ENCODE peak calls at places on chromosomes 2 and 18, in nine cellular contexts. V is kidney epithelial cell, X is foreskin fibroblast, R is brain microvascular endothelial cell, Q is left lung, Z is psoas muscle, P is AG10803, W is pancreas, O is neural crest cell. Y is an unnamed sample.

GRCh38 chr2:127733816-127734537 is 32.7 kb downstream of the SFT2D3 start:
- DNase-seq in R (no peak), X (peak), W (no peak), O (no peak), V (no peak), P (peak), Q (no peak), Z (no peak), Y (peak)

GRCh38 chr2:212905640-212906201 is 245.7 kb downstream of the IKZF2 start:
- DNase-seq in R (peak), Z (no peak), V (no peak), Q (no peak), W (no peak), O (no peak), X (peak), P (peak), Y (peak)

GRCh38 chr2:5360081-5360480 is 332.1 kb upstream of the SOX11 start:
- DNase-seq in P (no peak), Z (no peak), Q (no peak), W (no peak), X (no peak), O (no peak), V (no peak), R (no peak), Y (no peak)

GRCh38 chr2:56014075-56014730 is 90.6 kb upstream of the EFEMP1 start:
- DNase-seq in V (no peak), O (no peak), X (no peak), W (no peak), Q (no peak), R (no peak), P (no peak), Z (no peak), Y (no peak)

GRCh38 chr18:54975598-54975997 is 16.3 kb upstream of the CCDC68 start:
- DNase-seq in Z (no peak), W (no peak), O (no peak), P (no peak), X (peak), Q (no peak), R (no peak), V (no peak), Y (no peak)

GRCh38 chr2:50401772-50402653 is 629.9 kb downstream of the NRXN1 start:
- DNase-seq in Q (peak), Z (no peak), X (peak), V (peak), O (peak), P (peak), W (no peak), R (peak), Y (peak)

GRCh38 chr18:3452750-3453539 is 3.0 kb downstream of the TGIF1 start:
- DNase-seq in Z (no peak), R (no peak), V (no peak), X (peak), W (no peak), P (peak), O (no peak), Q (no peak), Y (peak)

GRCh38 chr2:171960570-171960969 is 38.3 kb downstream of the HAT1 start:
- DNase-seq in R (no peak), Q (no peak), O (no peak), V (no peak), W (no peak), X (no peak), Z (no peak), P (no peak), Y (no peak)

GRCh38 chr2:107137711-107138110 is 251.7 kb upstream of the ST6GAL2 start:
- DNase-seq in R (no peak), V (no peak), W (no peak), Z (no peak), Q (no peak), X (no peak), P (no peak), O (no peak), Y (no peak)

GRCh38 chr2:23629417-23630110 is 244.6 kb downstream of the KLHL29 start:
- DNase-seq in P (no peak), W (peak), Z (peak), R (no peak), V (no peak), X (no peak), Q (no peak), O (no peak), Y (no peak)

GRCh38 chr18:69757733-69758132 is 189.9 kb downstream of the CD226 start:
- DNase-seq in R (no peak), O (no peak), Z (no peak), X (peak), P (no peak), W (no peak), V (no peak), Q (no peak), Y (no peak)

GRCh38 chr2:44935854-44936185 is 5.7 kb upstream of the SIX3 start:
- DNase-seq in R (no peak), W (no peak), Z (peak), O (no peak), Q (no peak), V (no peak), X (no peak), P (no peak), Y (no peak)

GRCh38 chr2:158297606-158298005 is 158.9 kb downstream of the CCDC148 start:
- DNase-seq in W (no peak), R (peak), Z (no peak), P (peak), Q (no peak), X (peak), V (peak), O (no peak), Y (peak)

GRCh38 chr18:23095463-23095862 is 39.8 kb upstream of the CABLES1 start:
- DNase-seq in W (no peak), O (no peak), R (no peak), Z (no peak), V (no peak), Q (no peak), P (no peak), X (no peak), Y (no peak)

GRCh38 chr2:168571061-168571460 is 115.0 kb downstream of the CERS6 start:
- DNase-seq in V (no peak), Z (no peak), O (no peak), W (no peak), R (no peak), P (no peak), X (no peak), Q (no peak), Y (no peak)

GRCh38 chr2:230472619-230473018 is 56.6 kb downstream of the SP100 start:
- DNase-seq in X (peak), Q (no peak), P (peak), Z (no peak), W (no peak), V (peak), R (peak), O (no peak), Y (peak)

GRCh38 chr2:28633739-28634138 is 117.9 kb upstream of the PPP1CB start:
- DNase-seq in Z (no peak), Q (no peak), O (no peak), X (peak), P (peak), R (peak), V (peak), W (no peak), Y (peak)

GRCh38 chr18:75811156-75811555 is 383.7 kb upstream of the SMIM21 start:
- DNase-seq in Q (no peak), Z (no peak), X (no peak), R (no peak), W (no peak), O (no peak), V (no peak), P (peak), Y (no peak)

GRCh38 chr2:43040084-43040854 is 186.1 kb downstream of the ZFP36L2 start:
- DNase-seq in V (no peak), R (no peak), Z (peak), O (no peak), X (no peak), P (no peak), Q (peak), W (no peak), Y (no peak)

GRCh38 chr18:21053127-21053526 is 58.5 kb downstream of the ROCK1 start:
- DNase-seq in O (no peak), Z (no peak), W (no peak), Q (no peak), X (peak), P (peak), V (peak), R (peak), Y (peak)

GRCh38 chr2:239577913-239578312 is 177.1 kb upstream of the HDAC4 start:
- DNase-seq in Z (peak), X (no peak), P (no peak), W (peak), V (no peak), R (no peak), Q (no peak), O (no peak), Y (no peak)

GRCh38 chr2:188415754-188416083 is 124.0 kb downstream of the GULP1 start:
- DNase-seq in O (no peak), X (no peak), Z (no peak), P (no peak), W (no peak), Q (no peak), R (no peak), V (no peak), Y (no peak)

GRCh38 chr18:75124551-75124950 is 84.4 kb downstream of the PTGR3 start:
- DNase-seq in P (no peak), R (no peak), X (no peak), Q (no peak), V (no peak), Z (no peak), O (no peak), W (no peak), Y (no peak)

GRCh38 chr2:953975-954686 is 3.5 kb downstream of the SNTG2 start:
- DNase-seq in Z (no peak), X (peak), P (peak), R (no peak), Q (no peak), O (no peak), V (no peak), W (no peak), Y (peak)
- TF ChIP-seq CTCF in Z (no peak), X (peak), P (peak), R (peak), Q (no peak), O (peak), V (peak), W (peak), Y (peak)

GRCh38 chr2:21175895-21176646 is 52.3 kb downstream of the TDRD15 start:
- DNase-seq in R (no peak), X (no peak), Z (no peak), Q (no peak), O (no peak), W (no peak), V (no peak), P (no peak), Y (no peak)
- TF ChIP-seq CTCF in R (no peak), X (no peak), Z (peak), Q (no peak), O (peak), W (peak), V (no peak), P (no peak), Y (peak)

DNA sequence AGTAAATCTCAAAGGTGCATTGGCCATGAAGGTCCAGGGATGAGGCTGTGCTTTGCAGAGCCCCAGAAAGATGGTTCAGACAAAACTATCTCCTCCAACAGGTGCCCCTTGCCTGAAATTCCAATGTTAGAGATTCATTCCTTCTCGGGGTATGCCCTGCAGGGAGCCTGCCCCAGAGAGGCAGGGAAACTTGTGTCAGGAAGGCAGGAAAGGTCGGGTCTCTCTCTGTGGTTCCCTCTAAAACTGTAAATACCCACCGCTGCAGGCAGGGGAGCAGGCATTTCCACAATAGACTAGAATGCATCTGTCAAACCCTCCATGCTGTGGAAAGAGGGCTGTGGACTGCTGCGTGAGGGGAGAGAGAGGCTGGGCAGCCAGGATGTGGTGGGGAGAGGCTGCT is 207.8 kb upstream of the SMAD2 start:
- DNase-seq in Z (no peak), W (no peak), V (no peak), Q (peak), R (no peak), O (no peak), X (no peak), P (no peak), Y (no peak)
- TF ChIP-seq CTCF in Z (no peak), W (no peak), V (peak), Q (no peak), R (no peak), O (peak), X (no peak), P (no peak), Y (no peak)

GRCh38 chr2:196758474-196759377 is 40.8 kb downstream of the GTF3C3 start:
- DNase-seq in R (no peak), X (peak), Z (no peak), P (peak), Q (no peak), O (no peak), V (no peak), W (no peak), Y (peak)
- TF ChIP-seq CTCF in R (peak), X (peak), Z (peak), P (peak), Q (no peak), O (peak), V (no peak), W (no peak), Y (peak)

DNA sequence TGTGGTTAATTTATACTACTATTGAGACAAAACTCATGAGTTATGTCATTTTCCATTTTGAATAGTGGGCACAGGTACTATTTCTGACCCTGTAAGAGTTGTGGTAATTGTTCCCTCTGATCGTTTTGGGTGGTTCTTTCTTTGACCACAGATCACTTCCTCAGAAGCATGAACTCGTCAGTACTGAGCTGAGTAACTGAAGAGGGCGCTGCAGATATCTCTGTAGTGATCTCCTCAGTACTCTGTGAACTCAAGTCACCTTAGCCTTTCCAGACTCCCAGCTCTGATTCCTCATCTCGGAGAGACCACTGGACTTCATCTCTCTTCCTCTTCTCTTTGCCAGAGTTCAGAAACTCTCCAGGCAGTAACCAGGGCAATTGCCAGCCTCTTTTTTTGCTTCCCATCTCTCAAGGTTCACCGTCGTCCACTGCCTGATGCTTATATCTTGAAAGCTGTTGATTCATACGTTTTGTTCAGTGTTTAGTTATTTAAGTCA is 9.4 kb upstream of the IL1RL1 start:
- DNase-seq in P (no peak), X (no peak), W (no peak), R (no peak), Q (no peak), Z (no peak), V (no peak), O (peak), Y (no peak)
- TF ChIP-seq CTCF in P (no peak), X (no peak), W (no peak), R (peak), Q (no peak), Z (no peak), V (peak), O (peak), Y (peak)

GRCh38 chr2:144780983-144781382 is 261.1 kb upstream of the ZEB2 start:
- DNase-seq in R (no peak), O (no peak), P (peak), V (no peak), X (peak), Z (no peak), W (no peak), Q (no peak), Y (no peak)
- TF ChIP-seq CTCF in R (no peak), O (no peak), P (peak), V (no peak), X (peak), Z (no peak), W (no peak), Q (no peak), Y (peak)

GRCh38 chr2:151891566-151892194 is 63.5 kb upstream of the ARL5A start:
- DNase-seq in X (no peak), R (no peak), O (no peak), W (no peak), Z (peak), P (no peak), V (no peak), Q (no peak), Y (no peak)
- TF ChIP-seq CTCF in X (no peak), R (no peak), O (no peak), W (no peak), Z (peak), P (no peak), V (no peak), Q (no peak), Y (no peak)

GRCh38 chr2:9379372-9379725 is 44.0 kb downstream of the ITGB1BP1 start:
- DNase-seq in X (no peak), Z (no peak), V (no peak), O (no peak), Q (no peak), W (no peak), P (no peak), R (no peak), Y (no peak)
- TF ChIP-seq CTCF in X (no peak), Z (no peak), V (no peak), O (no peak), Q (no peak), W (no peak), P (no peak), R (no peak), Y (no peak)

DNA sequence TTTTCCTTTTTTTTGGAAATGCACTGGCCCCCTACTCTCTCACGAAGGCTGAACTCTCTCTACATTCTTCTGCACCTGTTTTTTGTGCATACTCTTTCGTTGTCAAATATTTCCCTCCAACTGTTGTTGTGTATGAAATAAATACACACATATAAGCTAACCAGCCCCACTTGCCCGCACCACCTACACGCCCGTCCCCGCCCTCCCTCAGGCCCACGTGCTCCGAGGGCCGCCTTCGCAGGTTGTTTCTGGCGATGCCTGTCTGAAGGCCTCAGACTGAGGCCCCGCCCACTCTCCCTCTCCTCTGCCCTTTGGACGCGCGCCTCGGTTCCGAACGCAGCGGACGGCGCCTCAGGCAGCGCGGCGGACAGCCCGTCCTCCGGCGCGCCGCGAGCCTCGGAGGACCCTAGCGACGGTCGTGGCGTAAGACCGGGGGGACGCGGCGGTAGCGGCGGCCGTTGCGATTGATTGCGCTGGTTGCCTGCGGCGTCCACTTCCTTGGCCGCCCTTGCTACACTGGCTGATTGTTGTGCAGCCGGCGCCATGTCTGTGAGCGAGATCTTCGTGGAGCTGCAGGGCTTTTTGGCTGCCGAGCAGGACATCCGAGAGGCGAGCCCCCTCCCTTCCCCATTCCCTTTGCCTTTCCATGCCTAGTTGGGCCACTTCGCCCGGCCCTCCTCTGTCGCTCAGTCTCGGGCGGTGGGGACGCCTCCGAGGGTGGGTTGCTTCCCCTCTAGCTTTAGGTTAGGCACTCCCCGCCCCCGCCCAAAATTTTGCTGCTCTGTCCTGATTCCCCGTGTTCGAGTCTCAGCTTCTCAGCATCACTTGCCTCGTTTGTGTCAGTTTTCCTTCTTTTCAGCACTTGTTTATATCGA is at the start of gene TSN:
- DNase-seq in P (peak), R (peak), O (peak), Q (peak), W (peak), X (peak), V (peak), Z (peak), Y (peak)
- TF ChIP-seq CTCF in P (no peak), R (no peak), O (no peak), Q (no peak), W (no peak), X (no peak), V (no peak), Z (no peak), Y (no peak)

GRCh38 chr2:174343638-174344455 is 9.1 kb downstream of the SP9 start:
- DNase-seq in O (peak), W (no peak), Z (no peak), Q (no peak), P (no peak), R (no peak), V (no peak), X (no peak), Y (no peak)

GRCh38 chr2:174343343-174343637 is 8.5 kb downstream of the SP9 start:
- DNase-seq in Q (no peak), P (no peak), R (no peak), W (no peak), O (peak), V (no peak), Z (no peak), X (no peak), Y (no peak)

GRCh38 chr2:174341995-174342571 is 7.3 kb downstream of the SP9 start:
- DNase-seq in W (peak), O (peak), R (no peak), P (no peak), Z (no peak), V (no peak), X (no peak), Q (no peak), Y (no peak)

GRCh38 chr2:174342600-174343342 is 8.0 kb downstream of the SP9 start:
- DNase-seq in P (no peak), R (no peak), W (no peak), Q (no peak), Z (no peak), X (no peak), V (no peak), O (no peak), Y (no peak)

GRCh38 chr2:174344716-174345472 is 10.1 kb downstream of the SP9 start:
- DNase-seq in R (no peak), Z (no peak), X (peak), W (no peak), P (peak), O (no peak), V (no peak), Q (no peak), Y (peak)
- TF ChIP-seq CTCF in R (peak), Z (peak), X (no peak), W (peak), P (peak), O (peak), V (no peak), Q (no peak), Y (peak)

Y was measured in HFFc6.